ENCODE peak calls at places on chromosomes 11 and 22, in nine cellular contexts. One of them, this sample, is unnamed.

GRCh38 chr22:27666272-27666997 is 135.1 kb downstream of the MN1 start:
- DNase-seq in breast epithelium: no peak
- DNase-seq in uterus: no peak
- DNase-seq in effector memory CD4-positive, alpha-beta T cell: no peak
- DNase-seq in T-helper 9 cell: no peak
- DNase-seq in HuH-7.5: no peak
- DNase-seq in A673: no peak
- DNase-seq in HCEC 1CT: no peak
- DNase-seq in Jurkat, Clone E6-1: no peak
- DNase-seq in this sample: no peak

GRCh38 chr11:33116535-33116934 is 44.7 kb downstream of the CSTF3 start:
- DNase-seq in breast epithelium: no peak
- DNase-seq in A673: no peak
- DNase-seq in effector memory CD4-positive, alpha-beta T cell: no peak
- DNase-seq in HCEC 1CT: no peak
- DNase-seq in HuH-7.5: no peak
- DNase-seq in T-helper 9 cell: no peak
- DNase-seq in Jurkat, Clone E6-1: no peak
- DNase-seq in uterus: no peak
- DNase-seq in this sample: no peak

GRCh38 chr22:39219071-39220050 is 25.4 kb downstream of the PDGFB start:
- DNase-seq in A673: no peak
- DNase-seq in HCEC 1CT: no peak
- DNase-seq in uterus: no peak
- DNase-seq in effector memory CD4-positive, alpha-beta T cell: no peak
- DNase-seq in HuH-7.5: peak
- DNase-seq in breast epithelium: no peak
- DNase-seq in T-helper 9 cell: no peak
- DNase-seq in Jurkat, Clone E6-1: peak
- DNase-seq in this sample: no peak

GRCh38 chr11:47768090-47768620 is 1.0 kb upstream of the FNBP4 start:
- DNase-seq in uterus: peak
- DNase-seq in effector memory CD4-positive, alpha-beta T cell: no peak
- DNase-seq in A673: peak
- DNase-seq in HuH-7.5: no peak
- DNase-seq in HCEC 1CT: peak
- DNase-seq in T-helper 9 cell: no peak
- DNase-seq in Jurkat, Clone E6-1: peak
- DNase-seq in breast epithelium: peak
- DNase-seq in this sample: no peak

GRCh38 chr22:33335611-33336279 is 277.6 kb upstream of the SYN3 start:
- DNase-seq in HuH-7.5: no peak
- DNase-seq in HCEC 1CT: no peak
- DNase-seq in T-helper 9 cell: no peak
- DNase-seq in effector memory CD4-positive, alpha-beta T cell: no peak
- DNase-seq in Jurkat, Clone E6-1: no peak
- DNase-seq in breast epithelium: no peak
- DNase-seq in A673: no peak
- DNase-seq in uterus: no peak
- DNase-seq in this sample: no peak

GRCh38 chr22:46569055-46569847 is 31.8 kb upstream of the CELSR1 start:
- DNase-seq in A673: no peak
- DNase-seq in effector memory CD4-positive, alpha-beta T cell: no peak
- DNase-seq in HuH-7.5: no peak
- DNase-seq in HCEC 1CT: no peak
- DNase-seq in T-helper 9 cell: no peak
- DNase-seq in breast epithelium: no peak
- DNase-seq in uterus: no peak
- DNase-seq in Jurkat, Clone E6-1: no peak
- DNase-seq in this sample: no peak

GRCh38 chr22:36334838-36335603 is 52.7 kb downstream of the MYH9 start:
- DNase-seq in uterus: no peak
- DNase-seq in A673: peak
- DNase-seq in T-helper 9 cell: no peak
- DNase-seq in Jurkat, Clone E6-1: no peak
- DNase-seq in breast epithelium: no peak
- DNase-seq in effector memory CD4-positive, alpha-beta T cell: no peak
- DNase-seq in HCEC 1CT: peak
- DNase-seq in HuH-7.5: no peak
- DNase-seq in this sample: no peak

GRCh38 chr22:32413715-32414114 is 1.7 kb upstream of the RTCB start:
- DNase-seq in T-helper 9 cell: no peak
- DNase-seq in uterus: no peak
- DNase-seq in effector memory CD4-positive, alpha-beta T cell: no peak
- DNase-seq in breast epithelium: no peak
- DNase-seq in Jurkat, Clone E6-1: peak
- DNase-seq in HCEC 1CT: peak
- DNase-seq in HuH-7.5: no peak
- DNase-seq in A673: no peak
- DNase-seq in this sample: no peak

GRCh38 chr22:37428649-37429586 is 1.6 kb upstream of the ELFN2 start:
- DNase-seq in HCEC 1CT: peak
- DNase-seq in Jurkat, Clone E6-1: peak
- DNase-seq in A673: peak
- DNase-seq in T-helper 9 cell: peak
- DNase-seq in uterus: no peak
- DNase-seq in effector memory CD4-positive, alpha-beta T cell: peak
- DNase-seq in HuH-7.5: peak
- DNase-seq in breast epithelium: no peak
- DNase-seq in this sample: peak

GRCh38 chr11:104390696-104391095 is 226.7 kb upstream of the PDGFD start:
- DNase-seq in A673: peak
- DNase-seq in effector memory CD4-positive, alpha-beta T cell: no peak
- DNase-seq in T-helper 9 cell: no peak
- DNase-seq in HCEC 1CT: no peak
- DNase-seq in breast epithelium: no peak
- DNase-seq in Jurkat, Clone E6-1: no peak
- DNase-seq in HuH-7.5: no peak
- DNase-seq in uterus: no peak
- DNase-seq in this sample: no peak

GRCh38 chr22:38766076-38766777 is 10.4 kb upstream of the SUN2 start:
- DNase-seq in uterus: peak
- DNase-seq in Jurkat, Clone E6-1: no peak
- DNase-seq in HuH-7.5: peak
- DNase-seq in A673: peak
- DNase-seq in T-helper 9 cell: peak
- DNase-seq in effector memory CD4-positive, alpha-beta T cell: peak
- DNase-seq in breast epithelium: peak
- DNase-seq in HCEC 1CT: peak
- DNase-seq in this sample: peak

GRCh38 chr11:109423114-109423859 is 1.3 kb downstream of the C11orf87 start:
- DNase-seq in uterus: no peak
- DNase-seq in T-helper 9 cell: no peak
- DNase-seq in effector memory CD4-positive, alpha-beta T cell: no peak
- DNase-seq in A673: no peak
- DNase-seq in HuH-7.5: no peak
- DNase-seq in HCEC 1CT: no peak
- DNase-seq in Jurkat, Clone E6-1: no peak
- DNase-seq in breast epithelium: no peak
- DNase-seq in this sample: no peak

GRCh38 chr11:60064115-60064514 is 7.7 kb downstream of the MS4A3 start:
- DNase-seq in T-helper 9 cell: no peak
- DNase-seq in breast epithelium: no peak
- DNase-seq in Jurkat, Clone E6-1: no peak
- DNase-seq in uterus: no peak
- DNase-seq in HuH-7.5: no peak
- DNase-seq in HCEC 1CT: no peak
- DNase-seq in effector memory CD4-positive, alpha-beta T cell: no peak
- DNase-seq in A673: no peak
- DNase-seq in this sample: no peak

GRCh38 chr11:2524446-2525165 is 79.8 kb downstream of the KCNQ1 start:
- DNase-seq in A673: no peak
- DNase-seq in HuH-7.5: no peak
- DNase-seq in breast epithelium: peak
- DNase-seq in T-helper 9 cell: no peak
- DNase-seq in HCEC 1CT: no peak
- DNase-seq in uterus: peak
- DNase-seq in effector memory CD4-positive, alpha-beta T cell: no peak
- DNase-seq in Jurkat, Clone E6-1: no peak
- DNase-seq in this sample: peak

GRCh38 chr22:30398685-30399680 is 2.2 kb downstream of the SEC14L2 start:
- DNase-seq in HuH-7.5: no peak
- DNase-seq in uterus: no peak
- DNase-seq in A673: no peak
- DNase-seq in breast epithelium: no peak
- DNase-seq in HCEC 1CT: no peak
- DNase-seq in T-helper 9 cell: no peak
- DNase-seq in effector memory CD4-positive, alpha-beta T cell: no peak
- DNase-seq in Jurkat, Clone E6-1: peak
- DNase-seq in this sample: no peak

GRCh38 chr11:79440451-79441158 is at the start of gene TENM4:
- DNase-seq in uterus: peak
- DNase-seq in Jurkat, Clone E6-1: no peak
- DNase-seq in T-helper 9 cell: no peak
- DNase-seq in breast epithelium: peak
- DNase-seq in effector memory CD4-positive, alpha-beta T cell: no peak
- DNase-seq in HCEC 1CT: peak
- DNase-seq in HuH-7.5: no peak
- DNase-seq in A673: peak
- DNase-seq in this sample: peak

GRCh38 chr22:49402169-49402568 is 425.5 kb downstream of the BRD1 start:
- DNase-seq in effector memory CD4-positive, alpha-beta T cell: no peak
- DNase-seq in HuH-7.5: no peak
- DNase-seq in breast epithelium: peak
- DNase-seq in T-helper 9 cell: no peak
- DNase-seq in HCEC 1CT: no peak
- DNase-seq in uterus: no peak
- DNase-seq in Jurkat, Clone E6-1: no peak
- DNase-seq in A673: no peak
- DNase-seq in this sample: no peak

GRCh38 chr22:28237092-28237491 is 318.0 kb upstream of the PITPNB start:
- DNase-seq in uterus: no peak
- DNase-seq in A673: no peak
- DNase-seq in effector memory CD4-positive, alpha-beta T cell: no peak
- DNase-seq in T-helper 9 cell: no peak
- DNase-seq in HCEC 1CT: no peak
- DNase-seq in breast epithelium: no peak
- DNase-seq in HuH-7.5: no peak
- DNase-seq in Jurkat, Clone E6-1: no peak
- DNase-seq in this sample: no peak

GRCh38 chr11:119709638-119710346 is 19.2 kb downstream of the NECTIN1 start:
- DNase-seq in effector memory CD4-positive, alpha-beta T cell: no peak
- DNase-seq in A673: peak
- DNase-seq in T-helper 9 cell: no peak
- DNase-seq in breast epithelium: no peak
- DNase-seq in Jurkat, Clone E6-1: peak
- DNase-seq in HuH-7.5: no peak
- DNase-seq in HCEC 1CT: no peak
- DNase-seq in uterus: no peak
- DNase-seq in this sample: no peak

GRCh38 chr11:96969251-96969650 is 579.4 kb downstream of the JRKL start:
- DNase-seq in HuH-7.5: no peak
- DNase-seq in A673: no peak
- DNase-seq in uterus: no peak
- DNase-seq in HCEC 1CT: peak
- DNase-seq in Jurkat, Clone E6-1: no peak
- DNase-seq in breast epithelium: no peak
- DNase-seq in T-helper 9 cell: no peak
- DNase-seq in effector memory CD4-positive, alpha-beta T cell: no peak
- DNase-seq in this sample: no peak

GRCh38 chr11:112616292-112617088 is 344.7 kb upstream of the NCAM1 start:
- DNase-seq in effector memory CD4-positive, alpha-beta T cell: no peak
- DNase-seq in breast epithelium: no peak
- DNase-seq in HCEC 1CT: no peak
- DNase-seq in HuH-7.5: no peak
- DNase-seq in T-helper 9 cell: no peak
- DNase-seq in A673: no peak
- DNase-seq in Jurkat, Clone E6-1: no peak
- DNase-seq in uterus: no peak
- DNase-seq in this sample: no peak

GRCh38 chr22:46650078-46650810 is 30.1 kb downstream of the GRAMD4 start:
- DNase-seq in HCEC 1CT: no peak
- DNase-seq in A673: no peak
- DNase-seq in HuH-7.5: no peak
- DNase-seq in Jurkat, Clone E6-1: no peak
- DNase-seq in uterus: no peak
- DNase-seq in effector memory CD4-positive, alpha-beta T cell: no peak
- DNase-seq in breast epithelium: no peak
- DNase-seq in T-helper 9 cell: no peak
- DNase-seq in this sample: no peak

GRCh38 chr11:122068096-122068495 is 47.9 kb downstream of the BLID start:
- DNase-seq in Jurkat, Clone E6-1: no peak
- DNase-seq in effector memory CD4-positive, alpha-beta T cell: no peak
- DNase-seq in HuH-7.5: no peak
- DNase-seq in uterus: no peak
- DNase-seq in A673: no peak
- DNase-seq in T-helper 9 cell: no peak
- DNase-seq in breast epithelium: no peak
- DNase-seq in HCEC 1CT: no peak
- DNase-seq in this sample: no peak

GRCh38 chr11:3164540-3165151 is 464 bp downstream of the OSBPL5 start:
- DNase-seq in A673: peak
- DNase-seq in T-helper 9 cell: no peak
- DNase-seq in breast epithelium: no peak
- DNase-seq in Jurkat, Clone E6-1: no peak
- DNase-seq in uterus: peak
- DNase-seq in effector memory CD4-positive, alpha-beta T cell: no peak
- DNase-seq in HuH-7.5: peak
- DNase-seq in HCEC 1CT: no peak
- DNase-seq in this sample: no peak

GRCh38 chr11:69443968-69444364 is 37.5 kb upstream of the LINC01488 start:
- DNase-seq in uterus: no peak
- DNase-seq in HuH-7.5: no peak
- DNase-seq in effector memory CD4-positive, alpha-beta T cell: no peak
- DNase-seq in HCEC 1CT: peak
- DNase-seq in A673: no peak
- DNase-seq in Jurkat, Clone E6-1: no peak
- DNase-seq in breast epithelium: no peak
- DNase-seq in T-helper 9 cell: no peak
- DNase-seq in this sample: no peak

GRCh38 chr11:2768471-2769408 is 68.9 kb upstream of the KCNQ1OT1 start:
- DNase-seq in HCEC 1CT: peak
- DNase-seq in effector memory CD4-positive, alpha-beta T cell: no peak
- DNase-seq in uterus: no peak
- DNase-seq in A673: peak
- DNase-seq in T-helper 9 cell: no peak
- DNase-seq in Jurkat, Clone E6-1: no peak
- DNase-seq in breast epithelium: peak
- DNase-seq in HuH-7.5: no peak
- DNase-seq in this sample: no peak

GRCh38 chr22:28034760-28035401 is 115.8 kb upstream of the PITPNB start:
- DNase-seq in breast epithelium: no peak
- DNase-seq in Jurkat, Clone E6-1: peak
- DNase-seq in effector memory CD4-positive, alpha-beta T cell: no peak
- DNase-seq in HuH-7.5: no peak
- DNase-seq in HCEC 1CT: peak
- DNase-seq in A673: peak
- DNase-seq in uterus: peak
- DNase-seq in T-helper 9 cell: no peak
- DNase-seq in this sample: no peak

GRCh38 chr22:22999473-22999872 is 70.8 kb upstream of the GNAZ start:
- DNase-seq in breast epithelium: no peak
- DNase-seq in HuH-7.5: no peak
- DNase-seq in A673: no peak
- DNase-seq in HCEC 1CT: no peak
- DNase-seq in T-helper 9 cell: no peak
- DNase-seq in uterus: no peak
- DNase-seq in Jurkat, Clone E6-1: no peak
- DNase-seq in effector memory CD4-positive, alpha-beta T cell: no peak
- DNase-seq in this sample: no peak

GRCh38 chr22:33255781-33256180 is 197.6 kb upstream of the SYN3 start:
- DNase-seq in A673: no peak
- DNase-seq in HuH-7.5: no peak
- DNase-seq in HCEC 1CT: no peak
- DNase-seq in Jurkat, Clone E6-1: no peak
- DNase-seq in breast epithelium: no peak
- DNase-seq in T-helper 9 cell: no peak
- DNase-seq in effector memory CD4-positive, alpha-beta T cell: no peak
- DNase-seq in uterus: no peak
- DNase-seq in this sample: no peak

GRCh38 chr11:110097459-110098012 is 4.3 kb downstream of the ZC3H12C start:
- DNase-seq in HuH-7.5: no peak
- DNase-seq in Jurkat, Clone E6-1: no peak
- DNase-seq in A673: no peak
- DNase-seq in HCEC 1CT: peak
- DNase-seq in T-helper 9 cell: no peak
- DNase-seq in uterus: no peak
- DNase-seq in effector memory CD4-positive, alpha-beta T cell: no peak
- DNase-seq in breast epithelium: no peak
- DNase-seq in this sample: no peak

GRCh38 chr11:129167315-129167714 is 24.8 kb downstream of the ARHGAP32 start:
- DNase-seq in effector memory CD4-positive, alpha-beta T cell: no peak
- DNase-seq in breast epithelium: no peak
- DNase-seq in A673: no peak
- DNase-seq in uterus: no peak
- DNase-seq in HuH-7.5: no peak
- DNase-seq in HCEC 1CT: no peak
- DNase-seq in T-helper 9 cell: no peak
- DNase-seq in Jurkat, Clone E6-1: no peak
- DNase-seq in this sample: no peak